ENCODE peak calls at places on chromosomes 6 and 20, in five cellular contexts. V is breast epithelium; X is GM19239; Z is mucosa of gallbladder; N is activated naive CD4-positive, alpha-beta T cell. H is an unnamed sample.

GRCh38 chr6:130893277-130893676 is 66.1 kb downstream of the SMLR1 start:
- DNase-seq in V (no peak), X (no peak), Z (no peak), N (no peak), H (no peak)

GRCh38 chr20:61191096-61191495 is 61.0 kb upstream of the CDH4 start:
- DNase-seq in V (no peak), X (no peak), Z (no peak), N (no peak), H (no peak)

GRCh38 chr6:40410792-40411191 is 176.4 kb downstream of the LRFN2 start:
- DNase-seq in V (no peak), X (no peak), Z (no peak), N (no peak), H (no peak)

GRCh38 chr20:57592263-57593092 is 27.7 kb downstream of the ZBP1 start:
- DNase-seq in V (no peak), X (no peak), Z (no peak), N (no peak), H (no peak)

GRCh38 chr6:106098383-106099234 is 12.5 kb downstream of the PRDM1 start:
- DNase-seq in V (no peak), X (no peak), Z (peak; percentile 61), N (peak; percentile 45), H (no peak)

GRCh38 chr6:37783025-37783825 is 36.3 kb upstream of the ZFAND3 start:
- DNase-seq in V (no peak), X (no peak), Z (no peak), N (no peak), H (no peak)

GRCh38 chr6:3525915-3526314 is 69.1 kb upstream of the SLC22A23 start:
- DNase-seq in V (no peak), X (no peak), Z (no peak), N (no peak), H (no peak)

GRCh38 chr6:131049515-131050081 is 13.4 kb downstream of the EPB41L2 start:
- DNase-seq in V (no peak), X (no peak), Z (no peak), N (no peak), H (no peak)

GRCh38 chr6:10425973-10426780 is 11.3 kb upstream of the TFAP2A start:
- DNase-seq in V (no peak), X (no peak), Z (no peak), N (no peak), H (no peak)

GRCh38 chr20:63473555-63474449 is 1.3 kb upstream of the KCNQ2 start:
- DNase-seq in V (no peak), X (no peak), Z (no peak), N (no peak), H (no peak)

GRCh38 chr6:124962617-124963415 is 579 bp downstream of the RNF217 start:
- DNase-seq in V (peak; percentile 45), X (no peak), Z (peak; percentile 27), N (no peak), H (no peak)

GRCh38 chr20:46635514-46636091 is 15.7 kb downstream of the SLC13A3 start:
- DNase-seq in V (no peak), X (no peak), Z (no peak), N (no peak), H (no peak)

GRCh38 chr20:25196701-25197120 is 1.2 kb downstream of the ENTPD6 start:
- DNase-seq in V (no peak), X (no peak), Z (no peak), N (no peak), H (no peak)

GRCh38 chr6:34135541-34135940 is 10.3 kb downstream of the GRM4 start:
- DNase-seq in V (no peak), X (no peak), Z (no peak), N (no peak), H (no peak)

GRCh38 chr20:24965065-24965919 is 16.2 kb downstream of the CST7 start:
- DNase-seq in V (no peak), X (no peak), Z (peak; percentile 6), N (no peak), H (no peak)

GRCh38 chr6:167827588-167828324 is 1.0 kb downstream of the AFDN start:
- DNase-seq in V (peak; percentile 49), X (peak; percentile 48), Z (peak; percentile 31), N (peak; percentile 4), H (no peak)

GRCh38 chr6:169342655-169343054 is 89.0 kb upstream of the THBS2 start:
- DNase-seq in V (no peak), X (no peak), Z (no peak), N (no peak), H (no peak)

GRCh38 chr6:33886673-33887144 is 82.9 kb upstream of the MLN start:
- DNase-seq in V (no peak), X (no peak), Z (peak; percentile 45), N (no peak), H (no peak)

GRCh38 chr20:31691646-31692275 is 30.9 kb downstream of the BCL2L1 start:
- DNase-seq in V (no peak), X (no peak), Z (no peak), N (no peak), H (no peak)

GRCh38 chr20:62118113-62119043 is 3.9 kb upstream of the LSM14B start:
- DNase-seq in V (no peak), X (no peak), Z (no peak), N (no peak), H (no peak)

GRCh38 chr20:14698125-14698524 is 360.7 kb upstream of the FLRT3 start:
- DNase-seq in V (no peak), X (no peak), Z (no peak), N (no peak), H (no peak)

GRCh38 chr6:151494235-151494950 is 576 bp downstream of the CCDC170 start:
- DNase-seq in V (peak; percentile 36), X (no peak), Z (peak; percentile 42), N (no peak), H (peak; percentile 28)

GRCh38 chr6:139939189-139939979 is 564.9 kb upstream of the CITED2 start:
- DNase-seq in V (no peak), X (no peak), Z (no peak), N (no peak), H (no peak)

GRCh38 chr6:38603492-38603891 is 36.2 kb downstream of the BTBD9 start:
- DNase-seq in V (no peak), X (no peak), Z (no peak), N (no peak), H (no peak)

GRCh38 chr6:93418448-93419303 is 683 bp downstream of the EPHA7 start:
- DNase-seq in V (no peak), X (no peak), Z (peak; percentile 27), N (no peak), H (no peak)

GRCh38 chr6:90397929-90398674 is 101.5 kb upstream of the BACH2 start:
- DNase-seq in V (no peak), X (no peak), Z (no peak), N (peak; percentile 55), H (no peak)

GRCh38 chr6:7628479-7628878 is 38.5 kb downstream of the SNRNP48 start:
- DNase-seq in V (no peak), X (no peak), Z (no peak), N (no peak), H (peak; percentile 8)

GRCh38 chr20:54267510-54268003 is 59.7 kb downstream of the PFDN4 start:
- DNase-seq in V (peak; percentile 74), X (no peak), Z (peak; percentile 46), N (no peak), H (no peak)

GRCh38 chr20:20492521-20493334 is 124.8 kb downstream of the INSM1 start:
- DNase-seq in V (no peak), X (no peak), Z (peak; percentile 29), N (no peak), H (no peak)

GRCh38 chr6:8764733-8765132 is 329.4 kb upstream of the SLC35B3 start:
- DNase-seq in V (no peak), X (no peak), Z (no peak), N (no peak), H (no peak)

GRCh38 chr20:14915356-14915755 is 577.9 kb upstream of the FLRT3 start:
- DNase-seq in V (no peak), X (no peak), Z (peak; percentile 13), N (no peak), H (no peak)

GRCh38 chr6:74925683-74926082 is 280.2 kb downstream of the COL12A1 start:
- DNase-seq in V (no peak), X (peak; percentile 4), Z (no peak), N (no peak), H (no peak)

GRCh38 chr20:914727-915498 is 1.2 kb downstream of the ANGPT4 start:
- DNase-seq in V (no peak), X (no peak), Z (no peak), N (no peak), H (no peak)

GRCh38 chr6:129936329-129937165 is 75.4 kb upstream of the TMEM244 start:
- DNase-seq in V (no peak), X (no peak), Z (peak; percentile 27), N (peak; percentile 14), H (no peak)

GRCh38 chr6:105793132-105793531 is 293.0 kb upstream of the PRDM1 start:
- DNase-seq in V (no peak), X (no peak), Z (peak; percentile 46), N (no peak), H (no peak)

GRCh38 chr20:32977281-32978008 is 26.8 kb downstream of the SUN5 start:
- DNase-seq in V (no peak), X (no peak), Z (no peak), N (no peak), H (no peak)

GRCh38 chr6:150336299-150336698 is 32.5 kb upstream of the IYD start:
- DNase-seq in V (peak; percentile 40), X (no peak), Z (no peak), N (no peak), H (no peak)